ENCODE peak calls at places on chromosomes 1 and 21, in nine cellular contexts. B is fibroblast of lung; A is CD4-positive, alpha-beta T cell; L is colonic mucosa; D is sigmoid colon; T is DND-41; Q is neuronal stem cell; K is left ventricle myocardium inferior; C is stomach. V is an unnamed sample.

GRCh38 chr21:17818158-17819113 is 720 bp downstream of the C21orf91 start:
- DNase-seq in B (peak; percentile 40), A (peak; percentile 31), L (peak; percentile 59), D (peak; percentile 68), T (peak; percentile 56), Q (peak; percentile 49), K (peak; percentile 20), C (peak; percentile 34), V (peak; percentile 32)

GRCh38 chr1:66552829-66553228 is 18.9 kb downstream of the SGIP1 start:
- DNase-seq in B (no peak), A (no peak), L (no peak), D (peak; percentile 67), T (no peak), Q (no peak), K (peak; percentile 52), C (no peak), V (no peak)

GRCh38 chr1:22876359-22877111 is 96.1 kb downstream of the LACTBL1 start:
- DNase-seq in B (peak; percentile 84), A (no peak), L (no peak), D (no peak), T (no peak), Q (peak; percentile 82), K (no peak), C (no peak), V (peak; percentile 20)

GRCh38 chr1:119871881-119872280 is 24.4 kb downstream of the ADAM30 start:
- DNase-seq in B (peak; percentile 74), A (no peak), L (no peak), D (no peak), T (no peak), Q (no peak), K (no peak), C (no peak), V (no peak)

GRCh38 chr21:17828223-17828622 is 9.1 kb upstream of the C21orf91 start:
- DNase-seq in B (peak; percentile 52), A (no peak), L (no peak), D (no peak), T (no peak), Q (no peak), K (no peak), C (no peak), V (no peak)

GRCh38 chr1:46522969-46523320 is 28.5 kb downstream of the KNCN start:
- DNase-seq in B (no peak), A (no peak), L (no peak), D (no peak), T (no peak), Q (no peak), K (no peak), C (no peak), V (no peak)

GRCh38 chr1:8303876-8304275 is 14.0 kb upstream of the SLC45A1 start:
- DNase-seq in B (no peak), A (no peak), L (no peak), D (no peak), T (no peak), Q (no peak), K (no peak), C (no peak), V (no peak)

GRCh38 chr1:147618077-147618569 is 52.2 kb downstream of the ACP6 start:
- DNase-seq in B (no peak), A (no peak), L (no peak), D (no peak), T (peak; percentile 87), Q (no peak), K (no peak), C (no peak), V (no peak)

GRCh38 chr1:195376190-195376589 is 1232.0 kb downstream of the KCNT2 start:
- DNase-seq in B (peak; percentile 5), A (no peak), L (no peak), D (no peak), T (no peak), Q (no peak), K (no peak), C (no peak), V (no peak)

GRCh38 chr1:69639159-69639558 is 71.4 kb downstream of the LRRC7 start:
- DNase-seq in B (no peak), A (no peak), L (no peak), D (no peak), T (no peak), Q (no peak), K (no peak), C (no peak), V (no peak)

GRCh38 chr1:188170935-188171334 is 1342.2 kb downstream of the PLA2G4A start:
- DNase-seq in B (no peak), A (no peak), L (no peak), D (no peak), T (no peak), Q (no peak), K (no peak), C (no peak), V (no peak)

GRCh38 chr1:36838866-36839265 is 195.4 kb downstream of the GRIK3 start:
- DNase-seq in B (no peak), A (no peak), L (no peak), D (no peak), T (no peak), Q (no peak), K (no peak), C (no peak), V (no peak)
- H3K27me3 ChIP-seq in B (no peaks in the 10 kb centered on the region), A (peaks cover 5% of the 10 kb centered on the region), L (no peaks in the 10 kb centered on the region), D (no peaks in the 10 kb centered on the region), T (peaks cover 19% of the 10 kb centered on the region), Q (no peaks in the 10 kb centered on the region), K (peaks cover 98% of the 10 kb centered on the region), C (peaks cover 3% of the 10 kb centered on the region), V (no peaks in the 10 kb centered on the region)

GRCh38 chr1:152501704-152502103 is 8.9 kb upstream of the LCE5A start:
- DNase-seq in B (no peak), A (no peak), L (no peak), D (no peak), T (no peak), Q (no peak), K (no peak), C (no peak), V (no peak)

GRCh38 chr1:152506899-152507498 is 3.6 kb upstream of the LCE5A start:
- DNase-seq in B (no peak), A (no peak), L (no peak), D (no peak), T (no peak), Q (no peak), K (no peak), C (no peak), V (no peak)

GRCh38 chr1:152505083-152505482 is 5.5 kb upstream of the LCE5A start:
- DNase-seq in B (no peak), A (no peak), L (no peak), D (no peak), T (no peak), Q (no peak), K (no peak), C (no peak), V (no peak)

GRCh38 chr1:152497273-152497672 is 13.3 kb upstream of the LCE5A start:
- DNase-seq in B (no peak), A (no peak), L (no peak), D (no peak), T (no peak), Q (no peak), K (no peak), C (no peak), V (no peak)

GRCh38 chr1:152502496-152503180 is 8.0 kb upstream of the LCE5A start:
- DNase-seq in B (peak; percentile 19), A (no peak), L (no peak), D (no peak), T (no peak), Q (no peak), K (no peak), C (no peak), V (no peak)
- H3K9me3 ChIP-seq in B (no peaks in the 10 kb centered on the region), A (no peaks in the 10 kb centered on the region), L (no peaks in the 10 kb centered on the region), D (no peaks in the 10 kb centered on the region), T (no peaks in the 10 kb centered on the region), Q (no peaks in the 10 kb centered on the region), K (no peaks in the 10 kb centered on the region), C (no peaks in the 10 kb centered on the region), V (no peaks in the 10 kb centered on the region)

GRCh38 chr21:28791595-28792282 is 200.9 kb downstream of the LTN1 start:
- DNase-seq in B (no peak), A (no peak), L (no peak), D (no peak), T (no peak), Q (no peak), K (no peak), C (no peak), V (no peak)

GRCh38 chr21:28793043-28793442 is 199.6 kb downstream of the LTN1 start:
- DNase-seq in B (peak; percentile 21), A (no peak), L (no peak), D (no peak), T (no peak), Q (no peak), K (no peak), C (no peak), V (no peak)

GRCh38 chr21:28788030-28788429 is 204.6 kb downstream of the LTN1 start:
- DNase-seq in B (no peak), A (no peak), L (no peak), D (no peak), T (no peak), Q (no peak), K (no peak), C (no peak), V (no peak)

GRCh38 chr21:28789571-28789970 is 203.1 kb downstream of the LTN1 start:
- DNase-seq in B (no peak), A (no peak), L (no peak), D (no peak), T (no peak), Q (no peak), K (no peak), C (no peak), V (no peak)

GRCh38 chr21:28790335-28790734 is 202.3 kb downstream of the LTN1 start:
- DNase-seq in B (no peak), A (no peak), L (no peak), D (no peak), T (no peak), Q (no peak), K (no peak), C (no peak), V (no peak)
- H3K27ac ChIP-seq in B (no peak overlapping the region), A (no peak overlapping the region), L (no peak overlapping the region), D (no peak overlapping the region), T (no peak overlapping the region), Q (no peak overlapping the region), K (no peak overlapping the region), C (no peak overlapping the region), V (no peak overlapping the region)

GRCh38 chr1:228471154-228471761 is 15.9 kb upstream of the RNF187 start:
- DNase-seq in B (no peak), A (no peak), L (no peak), D (no peak), T (no peak), Q (no peak), K (no peak), C (no peak), V (no peak)
- H3K27me3 ChIP-seq in B (peaks cover 20% of the 10 kb centered on the region), A (peaks cover 29% of the 10 kb centered on the region), L (peaks cover 22% of the 10 kb centered on the region), D (peaks cover 15% of the 10 kb centered on the region), T (peaks cover 10% of the 10 kb centered on the region), Q (no peaks in the 10 kb centered on the region), K (peaks cover 80% of the 10 kb centered on the region), C (peaks cover 4% of the 10 kb centered on the region), V (no peaks in the 10 kb centered on the region)

DNA sequence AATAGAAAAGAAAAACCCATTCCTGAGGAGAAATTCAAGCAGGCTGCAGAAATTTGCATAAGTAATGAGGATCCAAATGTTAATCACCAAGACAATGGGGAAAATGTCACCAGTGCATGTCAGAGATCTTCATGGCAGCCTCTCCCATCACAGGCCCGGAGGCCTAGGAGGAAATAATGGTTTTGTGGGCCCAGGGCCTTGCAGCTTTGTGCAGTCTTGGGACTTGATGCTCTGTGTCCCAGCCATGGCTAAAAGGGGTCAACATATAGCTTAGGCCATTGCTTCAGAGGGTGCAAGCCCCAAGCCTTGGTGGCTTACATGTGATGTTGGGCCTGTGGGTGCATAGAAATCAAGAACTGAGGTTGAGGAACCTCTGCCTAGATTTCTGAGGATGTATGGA is 22.7 kb downstream of the RAB3GAP2 start:
- DNase-seq in B (no peak), A (no peak), L (no peak), D (no peak), T (no peak), Q (no peak), K (no peak), C (no peak), V (no peak)
- H3K9me3 ChIP-seq in B (no peaks in the 10 kb centered on the region), A (peaks cover 16% of the 10 kb centered on the region), L (peaks cover 3% of the 10 kb centered on the region), D (peaks cover 14% of the 10 kb centered on the region), T (peaks cover 37% of the 10 kb centered on the region), Q (peaks cover 57% of the 10 kb centered on the region), K (peaks cover 29% of the 10 kb centered on the region), C (peaks cover 8% of the 10 kb centered on the region), V (no peaks in the 10 kb centered on the region)